ENCODE peak calls at places on chromosomes 5 and 9, in nine cellular contexts. One of them, this sample, is unnamed.

GRCh38 chr9:96317335-96317980 is 15.5 kb upstream of the HSD17B3 start:
- DNase-seq in uterus: no peak
- DNase-seq in substantia nigra: no peak
- DNase-seq in H9: peak
- DNase-seq in keratinocyte: no peak
- DNase-seq in CD8-positive, alpha-beta T cell: no peak
- DNase-seq in neuronal stem cell: peak
- DNase-seq in mesendoderm: peak
- DNase-seq in gastrocnemius medialis: peak
- DNase-seq in this sample: peak

GRCh38 chr5:122726990-122727616 is 47.8 kb upstream of the SNX2 start:
- DNase-seq in uterus: no peak
- DNase-seq in substantia nigra: no peak
- DNase-seq in H9: no peak
- DNase-seq in keratinocyte: peak
- DNase-seq in CD8-positive, alpha-beta T cell: no peak
- DNase-seq in neuronal stem cell: no peak
- DNase-seq in mesendoderm: no peak
- DNase-seq in gastrocnemius medialis: no peak
- DNase-seq in this sample: no peak

GRCh38 chr9:110015759-110016158 is 192.2 kb downstream of the C9orf152 start:
- DNase-seq in uterus: no peak
- DNase-seq in substantia nigra: no peak
- DNase-seq in H9: no peak
- DNase-seq in keratinocyte: peak
- DNase-seq in CD8-positive, alpha-beta T cell: peak
- DNase-seq in neuronal stem cell: no peak
- DNase-seq in mesendoderm: peak
- DNase-seq in gastrocnemius medialis: no peak
- DNase-seq in this sample: no peak

GRCh38 chr5:158875272-158875679 is 224.4 kb downstream of the EBF1 start:
- DNase-seq in uterus: no peak
- DNase-seq in substantia nigra: no peak
- DNase-seq in H9: no peak
- DNase-seq in keratinocyte: no peak
- DNase-seq in CD8-positive, alpha-beta T cell: no peak
- DNase-seq in neuronal stem cell: no peak
- DNase-seq in mesendoderm: no peak
- DNase-seq in gastrocnemius medialis: no peak
- DNase-seq in this sample: no peak

GRCh38 chr9:111094433-111095421 is 56.5 kb upstream of the LPAR1 start:
- DNase-seq in uterus: peak
- DNase-seq in substantia nigra: no peak
- DNase-seq in H9: no peak
- DNase-seq in keratinocyte: no peak
- DNase-seq in CD8-positive, alpha-beta T cell: no peak
- DNase-seq in neuronal stem cell: no peak
- DNase-seq in mesendoderm: no peak
- DNase-seq in gastrocnemius medialis: peak
- DNase-seq in this sample: no peak

GRCh38 chr9:131461166-131461565 is 41.6 kb upstream of the POMT1 start:
- DNase-seq in uterus: no peak
- DNase-seq in substantia nigra: no peak
- DNase-seq in H9: no peak
- DNase-seq in keratinocyte: no peak
- DNase-seq in CD8-positive, alpha-beta T cell: no peak
- DNase-seq in neuronal stem cell: no peak
- DNase-seq in mesendoderm: no peak
- DNase-seq in gastrocnemius medialis: no peak
- DNase-seq in this sample: no peak

GRCh38 chr9:129276486-129277260 is 98.6 kb upstream of the IER5L start:
- DNase-seq in uterus: peak
- DNase-seq in substantia nigra: no peak
- DNase-seq in H9: peak
- DNase-seq in keratinocyte: no peak
- DNase-seq in CD8-positive, alpha-beta T cell: no peak
- DNase-seq in neuronal stem cell: no peak
- DNase-seq in mesendoderm: no peak
- DNase-seq in gastrocnemius medialis: no peak
- DNase-seq in this sample: no peak

GRCh38 chr5:177141496-177141895 is 7.9 kb downstream of the NSD1 start:
- DNase-seq in uterus: no peak
- DNase-seq in substantia nigra: no peak
- DNase-seq in H9: no peak
- DNase-seq in keratinocyte: no peak
- DNase-seq in CD8-positive, alpha-beta T cell: no peak
- DNase-seq in neuronal stem cell: no peak
- DNase-seq in mesendoderm: no peak
- DNase-seq in gastrocnemius medialis: no peak
- DNase-seq in this sample: no peak

GRCh38 chr5:87079219-87079618 is 188.5 kb upstream of the RASA1 start:
- DNase-seq in uterus: no peak
- DNase-seq in substantia nigra: peak
- DNase-seq in H9: no peak
- DNase-seq in keratinocyte: no peak
- DNase-seq in CD8-positive, alpha-beta T cell: no peak
- DNase-seq in neuronal stem cell: no peak
- DNase-seq in mesendoderm: peak
- DNase-seq in gastrocnemius medialis: no peak
- DNase-seq in this sample: no peak

GRCh38 chr9:13942695-13943094 is 371.2 kb downstream of the NFIB start:
- DNase-seq in uterus: peak
- DNase-seq in substantia nigra: no peak
- DNase-seq in H9: no peak
- DNase-seq in keratinocyte: peak
- DNase-seq in CD8-positive, alpha-beta T cell: no peak
- DNase-seq in neuronal stem cell: no peak
- DNase-seq in mesendoderm: peak
- DNase-seq in gastrocnemius medialis: peak
- DNase-seq in this sample: no peak

GRCh38 chr9:21746550-21746949 is 55.9 kb upstream of the MTAP start:
- DNase-seq in uterus: no peak
- DNase-seq in substantia nigra: no peak
- DNase-seq in H9: no peak
- DNase-seq in keratinocyte: no peak
- DNase-seq in CD8-positive, alpha-beta T cell: no peak
- DNase-seq in neuronal stem cell: no peak
- DNase-seq in mesendoderm: no peak
- DNase-seq in gastrocnemius medialis: no peak
- DNase-seq in this sample: no peak

GRCh38 chr5:95857185-95857945 is 34.8 kb upstream of the GLRX start:
- DNase-seq in uterus: peak
- DNase-seq in substantia nigra: no peak
- DNase-seq in H9: no peak
- DNase-seq in keratinocyte: no peak
- DNase-seq in CD8-positive, alpha-beta T cell: no peak
- DNase-seq in neuronal stem cell: no peak
- DNase-seq in mesendoderm: no peak
- DNase-seq in gastrocnemius medialis: peak
- DNase-seq in this sample: peak

GRCh38 chr5:54403121-54403520 is 52.4 kb upstream of the HSPB3 start:
- DNase-seq in uterus: no peak
- DNase-seq in substantia nigra: no peak
- DNase-seq in H9: no peak
- DNase-seq in keratinocyte: no peak
- DNase-seq in CD8-positive, alpha-beta T cell: no peak
- DNase-seq in neuronal stem cell: no peak
- DNase-seq in mesendoderm: peak
- DNase-seq in gastrocnemius medialis: no peak
- DNase-seq in this sample: no peak

GRCh38 chr9:130426883-130427282 is 17.9 kb upstream of the ASS1 start:
- DNase-seq in uterus: no peak
- DNase-seq in substantia nigra: no peak
- DNase-seq in H9: peak
- DNase-seq in keratinocyte: peak
- DNase-seq in CD8-positive, alpha-beta T cell: no peak
- DNase-seq in neuronal stem cell: no peak
- DNase-seq in mesendoderm: no peak
- DNase-seq in gastrocnemius medialis: no peak
- DNase-seq in this sample: no peak

GRCh38 chr9:38442473-38443096 is 18.3 kb upstream of the IGFBPL1 start:
- DNase-seq in uterus: no peak
- DNase-seq in substantia nigra: no peak
- DNase-seq in H9: no peak
- DNase-seq in keratinocyte: no peak
- DNase-seq in CD8-positive, alpha-beta T cell: no peak
- DNase-seq in neuronal stem cell: no peak
- DNase-seq in mesendoderm: no peak
- DNase-seq in gastrocnemius medialis: no peak
- DNase-seq in this sample: no peak

GRCh38 chr9:618478-618877 is 223.0 kb upstream of the DMRT1 start:
- DNase-seq in uterus: no peak
- DNase-seq in substantia nigra: no peak
- DNase-seq in H9: no peak
- DNase-seq in keratinocyte: no peak
- DNase-seq in CD8-positive, alpha-beta T cell: no peak
- DNase-seq in neuronal stem cell: no peak
- DNase-seq in mesendoderm: no peak
- DNase-seq in gastrocnemius medialis: no peak
- DNase-seq in this sample: no peak

GRCh38 chr9:13023498-13023897 is 248.7 kb downstream of the LURAP1L start:
- DNase-seq in uterus: no peak
- DNase-seq in substantia nigra: no peak
- DNase-seq in H9: no peak
- DNase-seq in keratinocyte: no peak
- DNase-seq in CD8-positive, alpha-beta T cell: no peak
- DNase-seq in neuronal stem cell: no peak
- DNase-seq in mesendoderm: no peak
- DNase-seq in gastrocnemius medialis: no peak
- DNase-seq in this sample: no peak

GRCh38 chr9:72661401-72662135 is 140.2 kb downstream of the TMC1 start:
- DNase-seq in uterus: no peak
- DNase-seq in substantia nigra: no peak
- DNase-seq in H9: no peak
- DNase-seq in keratinocyte: no peak
- DNase-seq in CD8-positive, alpha-beta T cell: no peak
- DNase-seq in neuronal stem cell: no peak
- DNase-seq in mesendoderm: no peak
- DNase-seq in gastrocnemius medialis: no peak
- DNase-seq in this sample: no peak

GRCh38 chr9:94719878-94720277 is 6.6 kb upstream of the AOPEP start:
- DNase-seq in uterus: no peak
- DNase-seq in substantia nigra: no peak
- DNase-seq in H9: no peak
- DNase-seq in keratinocyte: no peak
- DNase-seq in CD8-positive, alpha-beta T cell: no peak
- DNase-seq in neuronal stem cell: no peak
- DNase-seq in mesendoderm: no peak
- DNase-seq in gastrocnemius medialis: no peak
- DNase-seq in this sample: no peak

GRCh38 chr9:74064702-74065101 is 432.4 kb upstream of the RORB start:
- DNase-seq in uterus: no peak
- DNase-seq in substantia nigra: no peak
- DNase-seq in H9: no peak
- DNase-seq in keratinocyte: no peak
- DNase-seq in CD8-positive, alpha-beta T cell: no peak
- DNase-seq in neuronal stem cell: no peak
- DNase-seq in mesendoderm: no peak
- DNase-seq in gastrocnemius medialis: no peak
- DNase-seq in this sample: no peak
- H3K27ac ChIP-seq in uterus: no peak
- H3K27ac ChIP-seq in substantia nigra: no peak
- H3K27ac ChIP-seq in H9: no peak
- H3K27ac ChIP-seq in keratinocyte: no peak
- H3K27ac ChIP-seq in CD8-positive, alpha-beta T cell: no peak
- H3K27ac ChIP-seq in neuronal stem cell: no peak
- H3K27ac ChIP-seq in mesendoderm: no peak
- H3K27ac ChIP-seq in gastrocnemius medialis: no peak
- H3K27ac ChIP-seq in this sample: no peak

GRCh38 chr5:152379331-152379730 is 25.7 kb downstream of the NMUR2 start:
- DNase-seq in uterus: no peak
- DNase-seq in substantia nigra: no peak
- DNase-seq in H9: no peak
- DNase-seq in keratinocyte: no peak
- DNase-seq in CD8-positive, alpha-beta T cell: no peak
- DNase-seq in neuronal stem cell: no peak
- DNase-seq in mesendoderm: no peak
- DNase-seq in gastrocnemius medialis: no peak
- DNase-seq in this sample: no peak
- H3K27ac ChIP-seq in uterus: no peak
- H3K27ac ChIP-seq in substantia nigra: peak
- H3K27ac ChIP-seq in H9: no peak
- H3K27ac ChIP-seq in keratinocyte: no peak
- H3K27ac ChIP-seq in CD8-positive, alpha-beta T cell: no peak
- H3K27ac ChIP-seq in neuronal stem cell: no peak
- H3K27ac ChIP-seq in mesendoderm: no peak
- H3K27ac ChIP-seq in gastrocnemius medialis: no peak
- H3K27ac ChIP-seq in this sample: no peak

GRCh38 chr5:998975-999501 is 9.6 kb upstream of the NKD2 start:
- DNase-seq in uterus: peak
- DNase-seq in substantia nigra: no peak
- DNase-seq in H9: no peak
- DNase-seq in keratinocyte: no peak
- DNase-seq in CD8-positive, alpha-beta T cell: no peak
- DNase-seq in neuronal stem cell: no peak
- DNase-seq in mesendoderm: no peak
- DNase-seq in gastrocnemius medialis: no peak
- DNase-seq in this sample: no peak
- H3K27ac ChIP-seq in uterus: no peak
- H3K27ac ChIP-seq in substantia nigra: no peak
- H3K27ac ChIP-seq in H9: no peak
- H3K27ac ChIP-seq in keratinocyte: no peak
- H3K27ac ChIP-seq in CD8-positive, alpha-beta T cell: no peak
- H3K27ac ChIP-seq in neuronal stem cell: no peak
- H3K27ac ChIP-seq in mesendoderm: no peak
- H3K27ac ChIP-seq in gastrocnemius medialis: no peak
- H3K27ac ChIP-seq in this sample: no peak

GRCh38 chr5:178381921-178382688 is 149.5 kb upstream of the PHYKPL start:
- DNase-seq in uterus: no peak
- DNase-seq in substantia nigra: no peak
- DNase-seq in H9: no peak
- DNase-seq in keratinocyte: no peak
- DNase-seq in CD8-positive, alpha-beta T cell: no peak
- DNase-seq in neuronal stem cell: no peak
- DNase-seq in mesendoderm: no peak
- DNase-seq in gastrocnemius medialis: no peak
- DNase-seq in this sample: no peak

GRCh38 chr5:178381206-178381605 is 148.6 kb upstream of the PHYKPL start:
- DNase-seq in uterus: no peak
- DNase-seq in substantia nigra: no peak
- DNase-seq in H9: no peak
- DNase-seq in keratinocyte: no peak
- DNase-seq in CD8-positive, alpha-beta T cell: no peak
- DNase-seq in neuronal stem cell: no peak
- DNase-seq in mesendoderm: no peak
- DNase-seq in gastrocnemius medialis: no peak
- DNase-seq in this sample: no peak

GRCh38 chr5:178378527-178379484 is 146.2 kb upstream of the PHYKPL start:
- DNase-seq in uterus: no peak
- DNase-seq in substantia nigra: no peak
- DNase-seq in H9: no peak
- DNase-seq in keratinocyte: no peak
- DNase-seq in CD8-positive, alpha-beta T cell: no peak
- DNase-seq in neuronal stem cell: no peak
- DNase-seq in mesendoderm: no peak
- DNase-seq in gastrocnemius medialis: no peak
- DNase-seq in this sample: no peak

GRCh38 chr5:178380541-178381074 is 148.0 kb upstream of the PHYKPL start:
- DNase-seq in uterus: no peak
- DNase-seq in substantia nigra: no peak
- DNase-seq in H9: no peak
- DNase-seq in keratinocyte: no peak
- DNase-seq in CD8-positive, alpha-beta T cell: no peak
- DNase-seq in neuronal stem cell: no peak
- DNase-seq in mesendoderm: no peak
- DNase-seq in gastrocnemius medialis: no peak
- DNase-seq in this sample: no peak

GRCh38 chr5:178380086-178380485 is 147.5 kb upstream of the PHYKPL start:
- DNase-seq in uterus: no peak
- DNase-seq in substantia nigra: no peak
- DNase-seq in H9: no peak
- DNase-seq in keratinocyte: no peak
- DNase-seq in CD8-positive, alpha-beta T cell: no peak
- DNase-seq in neuronal stem cell: no peak
- DNase-seq in mesendoderm: no peak
- DNase-seq in gastrocnemius medialis: no peak
- DNase-seq in this sample: no peak
- H3K27ac ChIP-seq in uterus: no peak
- H3K27ac ChIP-seq in substantia nigra: no peak
- H3K27ac ChIP-seq in H9: no peak
- H3K27ac ChIP-seq in keratinocyte: no peak
- H3K27ac ChIP-seq in CD8-positive, alpha-beta T cell: no peak
- H3K27ac ChIP-seq in neuronal stem cell: no peak
- H3K27ac ChIP-seq in mesendoderm: no peak
- H3K27ac ChIP-seq in gastrocnemius medialis: no peak
- H3K27ac ChIP-seq in this sample: no peak

This sample was measured in caudate nucleus.